ENCODE peak calls at places on chromosomes 2 and 18, in six cellular contexts. L, V, B, Z, J and E are unnamed samples.

GRCh38 chr2:21330786-21331391 is 207.1 kb downstream of the TDRD15 start:
- DNase-seq in L (no peak), V (no peak), Z (no peak), B (no peak), J (no peak), E (no peak)

GRCh38 chr2:40721595-40721994 is 269.7 kb upstream of the SLC8A1 start:
- DNase-seq in J (no peak), Z (peak; percentile 48), V (no peak), B (no peak), L (no peak), E (no peak)

GRCh38 chr2:19048593-19049264 is 309.7 kb downstream of the OSR1 start:
- DNase-seq in J (peak; percentile 20), Z (no peak), L (no peak), V (peak; percentile 19), B (peak; percentile 92), E (peak; percentile 87)

GRCh38 chr2:211408485-211408884 is 852.1 kb downstream of the CPS1 start:
- DNase-seq in L (no peak), Z (peak; percentile 69), V (peak; percentile 59), B (peak; percentile 16), J (no peak), E (no peak)

GRCh38 chr2:102764083-102764482 is 2.3 kb downstream of the TMEM182 start:
- DNase-seq in J (no peak), B (no peak), L (no peak), Z (no peak), V (no peak), E (no peak)

GRCh38 chr2:201450910-201451329 is 338 bp downstream of the TRAK2 start:
- DNase-seq in V (peak; percentile 39), L (no peak), B (no peak), J (no peak), Z (peak; percentile 25), E (no peak)

GRCh38 chr2:176709541-176709951 is 440.3 kb downstream of the MTX2 start:
- DNase-seq in L (no peak), B (no peak), Z (no peak), V (no peak), J (peak; percentile 45), E (peak; percentile 35)

GRCh38 chr18:52685316-52685715 is 345.3 kb downstream of the DCC start:
- DNase-seq in J (no peak), Z (no peak), B (no peak), V (peak; percentile 21), L (no peak), E (no peak)

GRCh38 chr2:169839954-169840746 is 12.9 kb downstream of the UBR3 start:
- DNase-seq in B (no peak), J (no peak), Z (no peak), L (no peak), V (no peak), E (no peak)

GRCh38 chr2:181411105-181411849 is 45.9 kb upstream of the ITGA4 start:
- DNase-seq in J (peak; percentile 7), L (no peak), Z (no peak), B (no peak), V (peak; percentile 88), E (no peak)

GRCh38 chr18:6553234-6553900 is 138.7 kb upstream of the L3MBTL4 start:
- DNase-seq in V (no peak), J (no peak), L (no peak), B (no peak), Z (no peak), E (no peak)